ENCODE peak calls at places on chromosomes 4 and X, in seven cellular contexts. B is heart left ventricle; K is neural progenitor cell; V is CD8-positive, alpha-beta memory T cell; U is ovary; N is fibroblast of lung; T is heart right ventricle. C is an unnamed sample. For H3K36me3 and H3K4me1, the result is how much of the 10 kb centered on the place peaks cover.

GRCh38 chrX:120306640-120307039 is 4.6 kb downstream of the TMEM255A start:
- DNase-seq in B (no peak), K (no peak), V (no peak), U (no peak), N (no peak), T (no peak), C (no peak)

GRCh38 chr4:154314248-154314647 is 177.4 kb downstream of the DCHS2 start:
- DNase-seq in B (no peak), K (peak), V (no peak), U (no peak), N (peak), T (no peak), C (no peak)

GRCh38 chrX:19750028-19750786 is 137.2 kb downstream of the SH3KBP1 start:
- DNase-seq in B (no peak), K (no peak), V (no peak), U (no peak), N (no peak), T (no peak), C (no peak)

GRCh38 chr4:73821325-73821724 is 15.2 kb upstream of the CXCL6 start:
- DNase-seq in B (no peak), K (no peak), V (no peak), U (no peak), N (no peak), T (no peak), C (no peak)

GRCh38 chr4:36676139-36677050 is 395.0 kb downstream of the DTHD1 start:
- DNase-seq in B (no peak), K (no peak), V (no peak), U (no peak), N (peak), T (no peak), C (no peak)

GRCh38 chrX:63050225-63050624 is 300.9 kb downstream of the SPIN4 start:
- DNase-seq in B (no peak), K (no peak), V (no peak), U (no peak), N (no peak), T (no peak), C (no peak)

GRCh38 chrX:67619253-67619652 is 75.4 kb downstream of the AR start:
- DNase-seq in B (no peak), K (no peak), V (no peak), U (no peak), N (peak), T (no peak), C (no peak)

GRCh38 chrX:19836337-19836736 is 51.1 kb downstream of the SH3KBP1 start:
- DNase-seq in B (no peak), K (no peak), V (no peak), U (no peak), N (no peak), T (no peak), C (no peak)

GRCh38 chrX:23810279-23810678 is 27.3 kb downstream of the SAT1 start:
- DNase-seq in B (no peak), K (no peak), V (no peak), U (no peak), N (no peak), T (no peak), C (no peak)

GRCh38 chr4:8465615-8466611 is 25.3 kb downstream of the TRMT44 start:
- DNase-seq in B (no peak), K (no peak), V (no peak), U (no peak), N (no peak), T (peak), C (no peak)
- H3K36me3 ChIP-seq in B (half or more), K (under half), V (under half), U (under half), N (under half), T (under half), C (half or more)

DNA sequence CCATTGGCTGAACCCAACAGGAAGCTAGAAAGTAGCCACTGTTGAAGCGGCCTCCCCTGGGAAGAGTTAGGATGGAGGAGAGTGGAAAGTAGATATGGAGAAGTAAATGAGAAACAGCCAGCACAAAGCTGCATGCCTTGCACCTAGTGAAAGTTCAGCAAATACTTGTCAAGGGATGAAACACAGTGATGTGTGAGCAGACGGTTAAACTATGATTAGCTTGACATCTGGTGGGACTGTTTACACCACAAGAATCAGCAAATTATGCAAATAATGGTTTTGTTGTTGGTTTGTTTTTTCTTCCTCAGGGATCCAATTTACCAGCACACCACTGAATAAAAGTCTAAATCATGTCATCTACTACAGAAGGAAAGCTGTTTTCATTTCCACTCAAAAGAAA is 87.1 kb downstream of the CORIN start:
- DNase-seq in B (no peak), K (no peak), V (no peak), U (no peak), N (no peak), T (no peak), C (no peak)
- H3K4me1 ChIP-seq in B (under half), K (under half), V (under half), U (under half), N (under half), T (under half), C (under half)

DNA sequence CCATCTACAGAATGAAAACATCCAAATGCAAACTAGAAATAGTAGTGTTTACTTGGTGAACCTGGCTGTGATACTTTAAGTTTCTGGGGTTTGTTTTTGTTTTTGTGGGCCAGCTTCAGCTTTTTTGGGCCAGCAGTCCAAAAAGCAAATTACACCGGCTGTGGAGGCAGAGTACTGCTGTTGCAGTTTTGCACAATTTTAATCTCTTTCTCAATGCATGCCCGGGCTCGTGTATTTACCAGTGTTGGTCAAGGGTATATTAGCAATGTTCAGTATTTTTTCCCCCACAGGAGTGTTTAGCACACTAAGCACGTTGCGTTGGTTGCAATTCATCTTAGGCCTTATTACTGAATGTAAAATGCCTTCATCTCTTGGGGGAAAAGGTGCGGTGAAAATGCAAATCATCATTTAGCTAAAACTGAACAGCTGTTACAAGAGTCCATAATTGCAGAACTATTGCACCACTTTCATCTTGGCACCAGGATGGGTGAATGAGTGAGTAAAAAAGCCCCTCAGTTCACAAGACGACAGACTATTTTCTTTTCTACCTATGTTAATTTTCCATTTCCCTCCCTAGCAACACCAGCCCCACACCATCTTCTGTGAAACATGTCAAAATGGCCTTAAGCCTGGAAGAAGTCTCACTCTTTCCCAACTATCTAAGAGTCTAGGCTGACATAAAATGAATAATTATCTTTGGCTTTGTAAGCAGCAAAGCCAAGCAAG is 1.8 kb upstream of the CNOT6L start:
- DNase-seq in B (no peak), K (no peak), V (no peak), U (no peak), N (peak), T (no peak), C (no peak)
- H3K4me3 ChIP-seq in B (peak), K (peak), V (peak), U (peak), N (peak), T (peak), C (peak)

GRCh38 chr4:1336079-1336478 is 10.9 kb upstream of the UVSSA start:
- DNase-seq in B (no peak), K (no peak), V (no peak), U (no peak), N (peak), T (no peak), C (no peak)
- H3K36me3 ChIP-seq in B (half or more), K (under half), V (under half), U (under half), N (under half), T (half or more), C (under half)

DNA sequence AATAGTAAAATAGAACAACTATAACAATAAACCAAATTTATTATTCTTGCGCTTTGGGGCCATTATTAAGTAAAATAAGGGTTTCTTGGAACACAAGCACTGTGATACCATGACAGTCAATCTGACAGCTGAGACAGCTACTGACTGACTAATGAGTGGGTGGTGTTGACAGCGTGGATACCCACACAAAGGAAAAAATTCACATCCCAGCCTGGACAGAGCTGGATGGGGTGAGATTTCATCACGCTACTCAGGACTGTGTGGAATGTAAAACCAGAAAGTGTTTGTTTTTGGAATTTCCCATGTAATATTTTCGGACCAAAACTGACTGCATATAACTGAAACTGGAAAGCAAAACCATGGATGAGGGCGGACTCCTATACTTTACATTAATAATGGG is 48.8 kb downstream of the IGFBP7 start:
- DNase-seq in B (no peak), K (no peak), V (no peak), U (no peak), N (peak), T (no peak), C (no peak)
- H3K4me1 ChIP-seq in B (half or more), K (under half), V (under half), U (under half), N (under half), T (half or more), C (half or more)

DNA sequence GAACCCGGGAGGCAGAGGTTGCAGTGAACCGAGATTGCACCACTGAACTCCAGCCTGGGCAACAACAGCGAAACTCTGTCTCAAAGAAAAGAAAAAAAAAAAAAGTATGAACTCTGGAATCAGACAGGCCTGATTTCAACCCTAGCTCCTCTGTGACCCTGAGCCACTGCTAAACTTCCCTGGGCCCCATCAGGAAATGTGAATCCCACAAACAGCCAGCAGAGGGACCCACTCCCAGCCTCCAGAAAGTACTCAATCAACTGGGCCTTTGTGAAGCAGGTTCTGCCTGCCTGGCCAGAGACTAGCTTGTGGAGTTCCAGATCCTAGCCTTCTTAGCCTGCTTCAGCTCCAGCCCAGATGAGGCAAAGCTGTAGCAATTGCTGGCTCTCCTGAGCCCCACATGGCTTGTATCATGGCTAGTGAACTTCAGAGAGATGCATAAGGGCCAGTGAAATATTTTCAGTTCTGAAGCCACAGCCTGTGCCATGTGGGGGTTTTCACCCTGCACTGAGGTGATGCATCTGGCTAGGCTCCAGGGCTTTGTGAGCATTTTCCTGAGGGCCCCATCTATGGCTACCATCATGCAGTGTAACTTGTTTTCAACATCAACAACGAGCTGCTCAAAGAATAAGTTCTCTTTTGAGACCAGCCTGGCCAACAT is 7.2 kb upstream of the IDS start:
- DNase-seq in B (peak), K (peak), V (peak), U (no peak), N (peak), T (no peak), C (no peak)
- H3K4me3 ChIP-seq in B (no peak), K (no peak), V (no peak), U (no peak), N (no peak), T (no peak), C (no peak)

GRCh38 chr4:88043586-88044340 is 36.3 kb downstream of the PKD2 start:
- DNase-seq in B (no peak), K (no peak), V (no peak), U (no peak), N (no peak), T (no peak), C (no peak)
- H3K36me3 ChIP-seq in B (half or more), K (under half), V (under half), U (under half), N (under half), T (under half), C (half or more)

DNA sequence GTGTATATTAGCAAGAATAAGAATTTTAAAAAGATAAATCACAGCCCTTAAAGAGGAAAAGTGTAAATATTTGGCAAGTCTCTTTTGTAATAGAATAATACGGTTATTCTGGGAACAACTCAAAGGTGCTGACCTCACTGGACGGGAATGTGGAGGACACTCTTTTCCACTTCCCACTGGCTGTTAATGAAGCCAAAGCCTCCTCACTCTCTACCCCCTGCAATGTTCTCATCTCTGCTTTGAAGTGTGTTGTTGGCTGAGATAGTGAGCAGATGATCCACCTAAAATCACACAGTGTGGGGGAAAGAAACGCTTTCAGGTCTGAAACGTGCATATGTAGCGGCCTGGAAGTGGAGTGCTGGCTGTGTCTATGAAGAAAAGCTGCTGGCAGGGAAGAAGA is 49.1 kb downstream of the SEL1L3 start:
- DNase-seq in B (no peak), K (peak), V (no peak), U (no peak), N (peak), T (no peak), C (no peak)
- H3K4me1 ChIP-seq in B (under half), K (under half), V (under half), U (under half), N (under half), T (under half), C (under half)

DNA sequence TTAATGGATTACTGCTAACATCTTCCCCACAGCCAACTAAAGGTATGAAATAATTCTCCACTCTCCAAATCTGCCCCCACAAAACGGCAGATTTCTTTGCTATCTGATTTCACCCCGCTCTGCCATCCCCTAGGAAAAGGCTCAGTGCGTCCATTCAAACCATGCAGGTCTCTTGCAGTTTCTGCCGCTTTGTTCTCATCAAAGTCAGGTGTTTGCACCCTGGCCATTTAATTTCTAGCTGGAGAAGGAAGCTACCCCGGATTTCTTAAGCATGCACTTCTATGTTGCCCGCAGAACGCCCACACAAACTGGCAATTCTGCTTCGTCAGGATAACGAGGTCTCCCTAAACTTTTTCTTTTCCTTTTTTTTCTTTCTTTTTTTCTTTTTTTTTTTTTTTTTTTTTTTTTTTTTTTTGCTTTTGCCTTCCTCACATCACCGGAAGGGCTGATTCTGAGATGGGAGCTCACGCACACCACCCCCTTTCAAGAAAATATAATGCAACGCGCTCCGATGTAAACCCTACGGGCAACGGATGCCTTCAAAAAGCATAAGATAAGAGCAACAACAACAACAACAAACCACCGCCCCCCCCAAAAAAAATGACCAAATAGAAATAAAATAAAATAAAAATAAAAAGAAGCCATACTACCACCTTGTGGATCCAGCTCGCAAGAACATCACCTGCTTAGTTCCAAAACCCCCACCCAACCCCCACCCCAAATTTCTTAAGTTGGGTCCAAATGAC is 3.2 kb downstream of the NLGN4X start:
- DNase-seq in B (no peak), K (peak), V (no peak), U (peak), N (peak), T (no peak), C (no peak)
- H3K4me3 ChIP-seq in B (peak), K (peak), V (no peak), U (peak), N (no peak), T (peak), C (no peak)

DNA sequence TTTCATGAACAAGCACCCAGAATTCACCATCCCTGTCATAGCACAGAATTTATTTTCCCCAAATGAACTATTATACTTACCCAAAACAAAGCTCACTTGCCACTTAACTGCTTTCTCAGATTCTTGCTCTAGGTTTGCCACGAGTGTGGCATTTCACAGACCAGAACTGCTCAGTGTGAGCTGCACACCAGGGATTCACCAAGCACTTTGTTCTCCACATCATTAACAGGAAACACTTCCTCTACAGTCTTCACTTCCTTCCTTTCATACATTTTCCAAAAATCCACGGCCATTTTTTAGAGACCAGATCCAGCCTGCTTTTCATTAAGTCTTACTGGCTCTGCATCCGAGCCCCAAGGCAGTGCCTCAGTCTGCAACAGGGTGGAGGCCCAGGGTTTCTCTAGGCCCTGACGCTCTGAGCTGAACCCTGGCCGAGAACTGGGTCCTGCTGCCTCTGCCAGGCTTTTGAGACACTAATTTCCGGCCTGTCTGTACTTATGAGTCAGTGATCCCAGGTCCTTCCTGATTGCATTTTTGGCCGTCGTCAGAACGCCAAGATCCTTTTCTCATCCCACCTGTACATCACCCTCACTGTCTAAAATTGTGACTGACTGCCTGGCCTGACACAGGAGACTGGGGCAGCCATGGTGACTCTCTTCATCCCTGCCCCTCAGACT is 67.6 kb upstream of the MTNR1A start:
- DNase-seq in B (no peak), K (no peak), V (no peak), U (no peak), N (peak), T (no peak), C (peak)
- H3K36me3 ChIP-seq in B (under half), K (under half), V (under half), U (under half), N (under half), T (under half), C (under half)